ENCODE peak calls at places on chromosomes 7 and 10, in four cellular contexts. P, R, W and E are unnamed samples.

GRCh38 chr7:101058355-101058754 is 26.9 kb upstream of the TRIM56 start:
- DNase-seq in W (peak), R (peak), P (peak), E (no peak)

GRCh38 chr10:97708976-97709745 is 4.4 kb upstream of the MARVELD1 start:
- DNase-seq in P (no peak), R (peak), W (no peak), E (no peak)

GRCh38 chr7:4416436-4417092 is 265.5 kb upstream of the FOXK1 start:
- DNase-seq in W (no peak), R (no peak), P (peak), E (no peak)

GRCh38 chr7:1151156-1151555 is 8.8 kb downstream of the ZFAND2A start:
- DNase-seq in P (no peak), W (no peak), R (no peak), E (no peak)

GRCh38 chr7:28151965-28152364 is 28.6 kb downstream of the JAZF1 start:
- DNase-seq in W (no peak), R (no peak), P (no peak), E (no peak)

GRCh38 chr10:78960316-78960800 is 108.4 kb upstream of the ZMIZ1 start:
- DNase-seq in R (no peak), W (no peak), P (no peak), E (no peak)

GRCh38 chr7:69436944-69437343 is 161.3 kb upstream of the AUTS2 start:
- DNase-seq in W (no peak), P (no peak), R (no peak), E (no peak)

GRCh38 chr10:124668517-124669051 is 75.6 kb downstream of the FAM53B start:
- DNase-seq in W (no peak), P (no peak), R (no peak), E (no peak)

GRCh38 chr10:88062798-88063472 is 199.5 kb downstream of the PTEN start:
- DNase-seq in R (peak), W (no peak), P (no peak), E (no peak)

GRCh38 chr7:126052229-126052628 is 1122.6 kb upstream of the POT1 start:
- DNase-seq in W (no peak), R (no peak), P (no peak), E (no peak)

GRCh38 chr7:143487566-143487965 is 9.9 kb downstream of the TAS2R41 start:
- DNase-seq in P (no peak), W (no peak), R (peak), E (no peak)

GRCh38 chr7:1940402-1940786 is 270.3 kb downstream of the ELFN1 start:
- DNase-seq in W (no peak), R (no peak), P (peak), E (no peak)

GRCh38 chr10:46528171-46528671 is 28.2 kb downstream of the GPRIN2 start:
- DNase-seq in W (no peak), R (no peak), P (no peak), E (no peak)
- TF ChIP-seq TCF7L2 in W (no peak), R (no peak), P (no peak), E (no peak)

DNA sequence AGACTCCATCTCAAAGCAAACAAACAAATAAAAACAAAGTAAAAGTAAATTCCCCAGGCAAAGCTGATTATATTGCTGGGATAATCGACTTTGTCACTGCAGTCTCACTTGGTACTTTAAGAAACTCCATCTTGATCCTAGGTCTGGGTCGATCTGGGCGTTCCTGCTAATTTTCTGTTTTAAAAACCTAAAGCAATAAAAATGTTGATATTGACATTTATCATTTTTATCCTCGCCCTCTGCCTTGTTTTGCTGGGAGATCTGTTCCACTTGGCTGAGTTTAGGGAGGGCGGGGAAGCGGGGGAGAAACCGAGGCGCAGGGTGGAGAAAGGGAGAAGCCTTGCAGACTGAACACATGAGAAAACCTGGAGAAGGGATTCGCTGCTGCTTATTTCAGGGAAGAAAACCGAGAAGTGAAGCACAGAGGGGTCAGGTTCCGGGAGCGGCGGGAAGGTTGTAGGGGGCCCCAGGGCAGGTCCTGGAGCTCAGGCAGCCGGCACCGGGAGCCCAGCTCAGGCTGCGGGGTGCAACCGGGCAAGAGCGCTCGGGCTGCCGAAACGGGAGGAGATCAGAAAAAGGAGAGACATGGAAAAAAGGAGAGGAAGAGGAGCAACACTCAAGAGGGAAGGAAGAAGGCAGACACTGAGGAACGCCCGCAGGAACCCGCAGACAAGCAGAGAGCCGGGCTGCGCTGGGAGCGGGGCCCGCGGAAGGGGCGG is 27.4 kb upstream of the KMT2C start:
- DNase-seq in W (no peak), P (no peak), R (no peak), E (no peak)
- TF ChIP-seq TCF7L2 in W (no peak), P (no peak), R (no peak), E (no peak)

DNA sequence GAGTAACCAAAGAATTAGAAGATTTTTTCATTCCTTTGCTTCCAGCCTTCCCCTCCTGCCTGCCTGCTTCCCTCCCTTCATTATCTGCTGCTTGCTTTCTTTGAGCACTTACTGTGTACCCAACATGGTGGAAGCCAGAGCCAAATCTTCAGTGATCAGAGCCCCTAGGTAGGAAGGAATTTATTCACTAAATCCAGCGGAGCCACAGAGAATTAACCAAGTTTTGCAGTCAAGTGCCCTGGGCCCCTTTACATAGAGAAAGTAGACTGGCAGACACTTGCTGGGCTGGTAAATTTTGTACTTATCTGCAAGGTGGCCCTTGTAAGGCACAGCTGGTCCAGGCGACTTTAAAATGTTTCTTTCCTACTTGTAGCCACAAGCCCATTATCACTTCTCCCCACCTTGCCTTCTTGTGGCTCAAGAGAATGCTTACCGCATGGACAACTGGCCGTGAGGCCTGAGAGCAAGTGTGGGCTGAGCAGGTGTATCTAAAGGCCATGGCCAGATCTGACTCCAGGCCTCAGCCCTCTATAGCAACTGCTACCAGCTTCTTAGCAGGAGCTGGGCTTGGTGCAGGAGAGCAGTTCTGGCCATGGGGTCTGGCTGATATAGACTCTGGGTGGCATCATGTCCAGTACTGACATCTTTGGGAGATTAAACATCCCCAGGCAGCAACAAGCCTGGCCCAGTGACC is 11.1 kb downstream of the UNC5B start:
- DNase-seq in R (no peak), P (peak), W (no peak), E (no peak)
- TF ChIP-seq TCF7L2 in R (no peak), P (no peak), W (no peak), E (no peak)

GRCh38 chr7:110539216-110539615 is 551.7 kb upstream of the LRRN3 start:
- DNase-seq in W (no peak), P (no peak), R (no peak), E (no peak)

GRCh38 chr7:110544199-110544598 is 546.7 kb upstream of the LRRN3 start:
- DNase-seq in W (no peak), R (no peak), P (no peak), E (no peak)

DNA sequence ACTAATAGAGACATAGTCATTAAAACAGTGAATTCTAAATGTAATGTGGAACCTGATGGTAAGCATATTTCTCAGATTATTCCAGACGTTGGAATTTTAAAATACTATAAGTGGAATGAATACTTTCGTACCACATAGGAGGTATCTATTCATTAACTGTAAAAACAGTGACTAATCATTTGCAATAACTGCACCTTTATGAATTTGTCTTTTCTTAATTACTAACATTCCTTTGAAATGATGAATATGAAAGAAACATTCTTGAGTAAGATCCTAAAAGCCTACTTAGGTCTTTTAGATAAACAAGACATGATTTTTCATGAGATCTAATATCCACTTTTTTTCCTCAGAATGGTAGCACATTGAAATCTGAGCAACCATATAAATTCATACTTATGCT is 549.0 kb upstream of the LRRN3 start:
- DNase-seq in P (no peak), R (no peak), W (no peak), E (no peak)
- TF ChIP-seq TCF7L2 in P (no peak), R (no peak), W (no peak), E (no peak)

DNA sequence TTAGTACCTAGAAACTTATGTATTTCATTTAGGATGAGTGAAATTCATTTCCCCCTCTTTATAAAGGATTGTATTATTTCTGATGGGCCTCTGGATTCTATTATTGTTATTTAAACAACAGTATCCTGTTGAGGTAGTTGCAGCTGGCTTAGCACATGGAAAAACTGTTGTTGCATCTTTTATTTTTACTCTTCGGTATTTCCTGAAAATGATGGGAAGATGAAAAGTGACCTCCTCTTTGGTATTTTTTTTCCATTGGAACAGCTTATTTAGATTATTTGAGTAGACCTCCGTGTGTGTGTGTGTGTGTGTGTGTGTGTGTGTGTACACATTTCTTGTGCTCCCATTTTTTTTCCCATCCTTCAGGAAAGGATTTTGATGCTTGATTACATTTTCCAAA is 129.8 kb downstream of the PRKG1 start:
- DNase-seq in R (no peak), P (no peak), W (no peak), E (no peak)
- TF ChIP-seq TCF7L2 in R (no peak), P (no peak), W (no peak), E (no peak)

DNA sequence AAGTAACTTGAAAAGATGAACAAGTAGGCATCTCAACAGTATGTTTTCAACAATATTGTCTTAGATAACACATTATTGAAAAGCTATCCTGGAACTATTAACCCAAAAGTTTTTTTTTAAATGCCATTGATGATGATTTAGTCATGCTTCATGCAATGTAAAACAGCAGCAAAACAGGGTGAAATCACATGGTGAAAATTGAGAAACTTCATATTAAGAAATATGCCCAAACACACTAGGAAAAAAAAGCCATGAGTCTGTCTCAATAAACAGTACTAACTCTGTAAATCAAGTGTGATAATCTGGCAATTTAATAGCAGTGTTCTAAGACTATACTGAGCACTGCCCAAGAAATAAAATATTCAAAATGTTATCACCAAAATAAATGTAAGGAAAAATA is 613.2 kb downstream of the KCNMA1 start:
- DNase-seq in W (no peak), P (no peak), R (no peak), E (no peak)
- TF ChIP-seq TCF7L2 in W (no peak), P (no peak), R (no peak), E (no peak)